ENCODE peak calls at places on chromosomes 3 and 15, in seven cellular contexts. One of them, this sample, is unnamed.

GRCh38 chr3:57793737-57794187 is 37.7 kb downstream of the SLMAP start:
- DNase-seq in GM12892: no peak
- DNase-seq in NCI-H510A: no peak
- DNase-seq in retina: no peak
- DNase-seq in psoas muscle: no peak
- DNase-seq in stimulated activated naive B cell treated with anti-CD40 and anti-IgM and Interleukin-4, amounts not matched to agents 10 μg/mL and 1 μg/mL and 100 μg/mL, for 72 hours: no peak
- DNase-seq in heart left ventricle: no peak
- DNase-seq in this sample: no peak

GRCh38 chr15:45573961-45574629 is 13.1 kb upstream of the BLOC1S6 start:
- DNase-seq in psoas muscle: no peak
- DNase-seq in stimulated activated naive B cell treated with anti-CD40 and anti-IgM and Interleukin-4, amounts not matched to agents 10 μg/mL and 1 μg/mL and 100 μg/mL, for 72 hours: no peak
- DNase-seq in GM12892: no peak
- DNase-seq in retina: no peak
- DNase-seq in NCI-H510A: no peak
- DNase-seq in heart left ventricle: no peak
- DNase-seq in this sample: no peak

GRCh38 chr3:130933801-130934345 is 40.0 kb downstream of the ATP2C1 start:
- DNase-seq in psoas muscle: no peak
- DNase-seq in retina: no peak
- DNase-seq in stimulated activated naive B cell treated with anti-CD40 and anti-IgM and Interleukin-4, amounts not matched to agents 10 μg/mL and 1 μg/mL and 100 μg/mL, for 72 hours: no peak
- DNase-seq in heart left ventricle: no peak
- DNase-seq in GM12892: no peak
- DNase-seq in NCI-H510A: no peak
- DNase-seq in this sample: no peak

GRCh38 chr3:101944308-101944707 is 95.0 kb downstream of the NFKBIZ start:
- DNase-seq in GM12892: no peak
- DNase-seq in retina: no peak
- DNase-seq in NCI-H510A: no peak
- DNase-seq in psoas muscle: no peak
- DNase-seq in heart left ventricle: no peak
- DNase-seq in stimulated activated naive B cell treated with anti-CD40 and anti-IgM and Interleukin-4, amounts not matched to agents 10 μg/mL and 1 μg/mL and 100 μg/mL, for 72 hours: no peak
- DNase-seq in this sample: no peak

GRCh38 chr3:32021748-32022147 is 40.2 kb downstream of the ZNF860 start:
- DNase-seq in stimulated activated naive B cell treated with anti-CD40 and anti-IgM and Interleukin-4, amounts not matched to agents 10 μg/mL and 1 μg/mL and 100 μg/mL, for 72 hours: no peak
- DNase-seq in NCI-H510A: no peak
- DNase-seq in retina: no peak
- DNase-seq in heart left ventricle: no peak
- DNase-seq in psoas muscle: no peak
- DNase-seq in GM12892: no peak
- DNase-seq in this sample: no peak

GRCh38 chr3:105406268-105406667 is 39.6 kb downstream of the ALCAM start:
- DNase-seq in NCI-H510A: no peak
- DNase-seq in stimulated activated naive B cell treated with anti-CD40 and anti-IgM and Interleukin-4, amounts not matched to agents 10 μg/mL and 1 μg/mL and 100 μg/mL, for 72 hours: no peak
- DNase-seq in heart left ventricle: no peak
- DNase-seq in GM12892: no peak
- DNase-seq in retina: no peak
- DNase-seq in psoas muscle: no peak
- DNase-seq in this sample: no peak

GRCh38 chr3:196757876-196758739 is 18.5 kb downstream of the PAK2 start:
- DNase-seq in heart left ventricle: no peak
- DNase-seq in NCI-H510A: no peak
- DNase-seq in stimulated activated naive B cell treated with anti-CD40 and anti-IgM and Interleukin-4, amounts not matched to agents 10 μg/mL and 1 μg/mL and 100 μg/mL, for 72 hours: no peak
- DNase-seq in retina: no peak
- DNase-seq in psoas muscle: no peak
- DNase-seq in GM12892: no peak
- DNase-seq in this sample: no peak

GRCh38 chr15:41341519-41341918 is 8.8 kb downstream of the NUSAP1 start:
- DNase-seq in stimulated activated naive B cell treated with anti-CD40 and anti-IgM and Interleukin-4, amounts not matched to agents 10 μg/mL and 1 μg/mL and 100 μg/mL, for 72 hours: no peak
- DNase-seq in heart left ventricle: no peak
- DNase-seq in psoas muscle: no peak
- DNase-seq in GM12892: no peak
- DNase-seq in NCI-H510A: no peak
- DNase-seq in retina: no peak
- DNase-seq in this sample: no peak

GRCh38 chr3:192481638-192482037 is 245.7 kb downstream of the FGF12 start:
- DNase-seq in retina: no peak
- DNase-seq in psoas muscle: no peak
- DNase-seq in NCI-H510A: no peak
- DNase-seq in stimulated activated naive B cell treated with anti-CD40 and anti-IgM and Interleukin-4, amounts not matched to agents 10 μg/mL and 1 μg/mL and 100 μg/mL, for 72 hours: no peak
- DNase-seq in heart left ventricle: no peak
- DNase-seq in GM12892: no peak
- DNase-seq in this sample: no peak

GRCh38 chr3:142705256-142705655 is 18.6 kb upstream of the TRPC1 start:
- DNase-seq in heart left ventricle: no peak
- DNase-seq in NCI-H510A: no peak
- DNase-seq in stimulated activated naive B cell treated with anti-CD40 and anti-IgM and Interleukin-4, amounts not matched to agents 10 μg/mL and 1 μg/mL and 100 μg/mL, for 72 hours: no peak
- DNase-seq in psoas muscle: no peak
- DNase-seq in GM12892: no peak
- DNase-seq in retina: no peak
- DNase-seq in this sample: no peak

GRCh38 chr3:111980716-111981456 is 2.1 kb downstream of the ABHD10 start:
- DNase-seq in NCI-H510A: no peak
- DNase-seq in GM12892: no peak
- DNase-seq in stimulated activated naive B cell treated with anti-CD40 and anti-IgM and Interleukin-4, amounts not matched to agents 10 μg/mL and 1 μg/mL and 100 μg/mL, for 72 hours: no peak
- DNase-seq in heart left ventricle: no peak
- DNase-seq in psoas muscle: no peak
- DNase-seq in retina: no peak
- DNase-seq in this sample: no peak

GRCh38 chr3:62611541-62612240 is 238.3 kb upstream of the FEZF2 start:
- DNase-seq in heart left ventricle: no peak
- DNase-seq in NCI-H510A: no peak
- DNase-seq in psoas muscle: no peak
- DNase-seq in GM12892: no peak
- DNase-seq in retina: no peak
- DNase-seq in stimulated activated naive B cell treated with anti-CD40 and anti-IgM and Interleukin-4, amounts not matched to agents 10 μg/mL and 1 μg/mL and 100 μg/mL, for 72 hours: no peak
- DNase-seq in this sample: no peak

GRCh38 chr3:100615684-100616083 is 6.3 kb downstream of the ADGRG7 start:
- DNase-seq in GM12892: no peak
- DNase-seq in NCI-H510A: no peak
- DNase-seq in psoas muscle: no peak
- DNase-seq in heart left ventricle: no peak
- DNase-seq in stimulated activated naive B cell treated with anti-CD40 and anti-IgM and Interleukin-4, amounts not matched to agents 10 μg/mL and 1 μg/mL and 100 μg/mL, for 72 hours: no peak
- DNase-seq in retina: no peak
- DNase-seq in this sample: no peak

This sample was measured in NCI-H2107.